ENCODE peak calls at places on chromosomes 7 and 10, in four cellular contexts. A is sigmoid colon, E is spleen, K is upper lobe of left lung. G is an unnamed sample.
A peak's percentile ranks its signal among the peaks of the same experiment; 100 is the strongest.

GRCh38 chr10:16437540-16437894 is 707 bp downstream of the PTER start:
- DNase-seq in A (no peak), E (no peak), K (no peak), G (no peak)

GRCh38 chr10:635088-635861 is 54.2 kb downstream of the DIP2C start:
- DNase-seq in A (peak; percentile 80), E (peak; percentile 70), K (no peak), G (no peak)

GRCh38 chr10:92208736-92209135 is 82.1 kb downstream of the CPEB3 start:
- DNase-seq in A (no peak), E (no peak), K (no peak), G (no peak)

GRCh38 chr7:137169282-137169698 is 174.2 kb downstream of the PTN start:
- DNase-seq in A (peak; percentile 87), E (no peak), K (peak; percentile 33), G (peak; percentile 21)

GRCh38 chr10:63236113-63236935 is 103.2 kb downstream of the NRBF2 start:
- DNase-seq in A (no peak), E (no peak), K (no peak), G (peak; percentile 41)

GRCh38 chr7:131208777-131209176 is 118.9 kb upstream of the MKLN1 start:
- DNase-seq in A (no peak), E (no peak), K (no peak), G (no peak)

GRCh38 chr10:8323443-8324054 is 269.1 kb downstream of the GATA3 start:
- DNase-seq in A (no peak), E (no peak), K (no peak), G (no peak)

GRCh38 chr10:13759167-13759566 is 172.4 kb downstream of the PRPF18 start:
- DNase-seq in A (no peak), E (no peak), K (no peak), G (no peak)

GRCh38 chr10:96287392-96288105 is 16.2 kb upstream of the BLNK start:
- DNase-seq in A (no peak), E (no peak), K (peak; percentile 44), G (peak; percentile 50)

GRCh38 chr7:153389261-153389660 is 629.7 kb downstream of the ACTR3B start:
- DNase-seq in A (no peak), E (no peak), K (no peak), G (no peak)

GRCh38 chr10:117257701-117258100 is 16.8 kb downstream of the SLC18A2 start:
- DNase-seq in A (no peak), E (no peak), K (no peak), G (no peak)

GRCh38 chr7:64888901-64889685 is 14.0 kb upstream of the ZNF273 start:
- DNase-seq in A (no peak), E (peak; percentile 88), K (peak; percentile 64), G (no peak)

GRCh38 chr10:36450385-36450784 is 675.0 kb upstream of the ANKRD30A start:
- DNase-seq in A (peak; percentile 65), E (no peak), K (no peak), G (no peak)

GRCh38 chr7:45126201-45126600 is 14.7 kb upstream of the TBRG4 start:
- DNase-seq in A (no peak), E (peak; percentile 61), K (no peak), G (no peak)

GRCh38 chr10:63491558-63492316 is 26.0 kb upstream of the JMJD1C start:
- DNase-seq in A (peak; percentile 70), E (no peak), K (peak; percentile 61), G (no peak)

GRCh38 chr7:78326189-78326588 is 527.6 kb downstream of the PHTF2 start:
- DNase-seq in A (no peak), E (no peak), K (no peak), G (no peak)

GRCh38 chr10:12793106-12793505 is 208.4 kb downstream of the CCDC3 start:
- DNase-seq in A (no peak), E (no peak), K (no peak), G (no peak)

GRCh38 chr10:18071591-18071990 is 68.6 kb upstream of the CACNB2 start:
- DNase-seq in A (no peak), E (no peak), K (no peak), G (no peak)

GRCh38 chr7:20744913-20745587 is 41.6 kb downstream of the SP8 start:
- DNase-seq in A (no peak), E (no peak), K (no peak), G (no peak)

GRCh38 chr7:1829111-1829510 is 159.0 kb downstream of the ELFN1 start:
- DNase-seq in A (peak; percentile 52), E (peak; percentile 64), K (peak; percentile 14), G (no peak)
- TF ChIP-seq POLR2A in A (no peak), E (no peak), K (no peak), G (no peak)

DNA sequence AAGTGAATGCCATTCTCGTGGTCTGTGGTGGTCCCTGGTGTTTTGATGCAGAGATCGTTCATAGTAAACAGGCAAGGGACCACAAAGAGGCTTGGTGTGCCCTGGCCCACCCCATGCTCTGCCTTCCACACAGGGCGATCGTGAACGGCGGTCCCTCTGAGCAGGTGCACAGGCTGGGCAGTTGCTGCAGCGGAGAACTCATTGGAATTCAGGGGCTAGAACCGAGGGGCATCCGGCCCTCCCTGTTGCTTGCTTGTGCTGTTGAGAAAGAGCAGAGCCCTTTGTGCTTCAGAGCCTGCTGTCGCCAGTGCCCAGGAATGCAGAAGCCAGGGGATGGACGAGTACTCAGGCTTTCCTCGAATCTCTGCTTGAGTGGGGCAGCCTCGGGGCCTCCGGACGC is 79.0 kb upstream of the BTBD16 start:
- DNase-seq in A (peak; percentile 75), E (no peak), K (no peak), G (no peak)
- H3K4me3 ChIP-seq in A (no peak overlapping the region), E (no peak overlapping the region), K (no peak overlapping the region), G (no peak overlapping the region)

GRCh38 chr7:46784746-46785145 is 797.2 kb downstream of the TNS3 start:
- DNase-seq in A (no peak), E (no peak), K (no peak), G (no peak)
- TF ChIP-seq POLR2AphosphoS5 in A (no peak), E (no peak), K (no peak), G (no peak)

GRCh38 chr10:72260588-72261322 is 13.0 kb upstream of the DDIT4 start:
- DNase-seq in A (peak; percentile 93), E (peak; percentile 97), K (peak; percentile 90), G (peak; percentile 64)

GRCh38 chr10:72261323-72262018 is 12.3 kb upstream of the DDIT4 start:
- DNase-seq in A (no peak), E (no peak), K (no peak), G (no peak)

GRCh38 chr10:72258617-72259016 is 15.1 kb upstream of the DDIT4 start:
- DNase-seq in A (no peak), E (no peak), K (no peak), G (no peak)

GRCh38 chr10:72259491-72260214 is 14.1 kb upstream of the DDIT4 start:
- DNase-seq in A (peak; percentile 75), E (no peak), K (no peak), G (peak; percentile 20)

GRCh38 chr10:72260215-72260587 is 13.5 kb upstream of the DDIT4 start:
- DNase-seq in A (no peak), E (no peak), K (no peak), G (no peak)
- TF ChIP-seq POLR2A in A (no peak), E (no peak), K (no peak), G (no peak)

GRCh38 chr10:68087338-68088029 is 12.4 kb upstream of the HERC4 start:
- DNase-seq in A (no peak), E (no peak), K (no peak), G (no peak)
- H3K4me3 ChIP-seq in A (no peak overlapping the region), E (no peak overlapping the region), K (no peak overlapping the region), G (no peak overlapping the region)

GRCh38 chr10:101062231-101063161 is 707 bp downstream of the KAZALD1 start:
- DNase-seq in A (peak; percentile 71), E (peak; percentile 90), K (peak; percentile 60), G (peak; percentile 27)
- TF ChIP-seq POLR2AphosphoS5 in A (no peak), E (no peak), K (no peak), G (no peak)

DNA sequence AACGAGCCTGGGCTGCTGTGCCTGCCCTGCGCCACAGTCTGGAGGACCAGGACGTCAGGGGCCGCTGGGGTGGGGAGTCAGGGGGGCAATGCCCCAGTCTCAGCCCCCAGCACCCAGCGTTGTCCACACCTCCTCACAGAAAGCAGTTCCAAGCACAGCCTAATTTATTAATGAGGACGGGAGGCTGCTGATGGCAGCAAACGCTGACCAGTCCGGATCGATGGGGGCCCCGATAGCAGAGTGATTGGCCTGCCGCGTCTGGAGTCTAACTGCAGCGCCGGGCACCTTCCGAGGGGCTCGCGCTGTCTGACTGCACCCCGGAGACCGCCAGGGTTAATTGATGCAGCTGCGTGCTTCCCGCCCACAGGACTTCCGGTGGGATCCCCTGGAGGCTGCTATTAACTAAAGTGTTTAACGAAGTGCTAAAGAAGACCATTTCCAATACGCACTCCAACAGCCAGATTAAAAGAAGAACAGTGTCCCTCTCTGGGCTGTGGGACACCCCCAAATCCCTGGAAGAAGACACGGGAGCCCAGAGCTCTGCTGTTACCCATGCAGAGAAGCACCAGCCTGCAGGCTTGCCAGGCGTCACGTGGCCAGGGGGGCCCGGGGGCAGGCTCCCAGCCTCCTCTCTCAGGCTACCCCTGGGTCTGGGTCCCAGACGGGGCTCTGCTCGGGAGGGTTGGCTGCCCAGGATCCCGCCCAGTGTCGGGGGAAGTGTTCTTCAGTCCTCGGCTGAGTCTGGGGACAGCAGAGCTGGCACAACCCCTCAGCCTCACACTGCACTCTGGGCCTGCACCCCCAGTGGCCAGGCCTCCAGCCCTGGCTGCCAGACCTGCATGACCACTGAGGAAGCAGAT is 63.8 kb downstream of the MICALL2 start:
- DNase-seq in A (no peak), E (no peak), K (no peak), G (no peak)
- TF ChIP-seq POLR2A in A (no peak), E (no peak), K (no peak), G (no peak)